ENCODE peak calls at places on chromosome 10, in ten cellular contexts. One of them, this sample, is unnamed.

GRCh38 chr10:30857803-30858202 is 173.9 kb downstream of the ZNF438 start:
- DNase-seq in GM23338: no peak
- DNase-seq in Panc1: no peak
- DNase-seq in HCT116: no peak
- DNase-seq in stomach: no peak
- DNase-seq in upper lobe of left lung: peak; percentile 32
- DNase-seq in transverse colon: peak; percentile 28
- DNase-seq in SK-N-SH: no peak
- DNase-seq in suprapubic skin: peak; percentile 88
- DNase-seq in H1: no peak
- DNase-seq in this sample: no peak

GRCh38 chr10:131930586-131931330 is 29.9 kb downstream of the PPP2R2D start:
- DNase-seq in GM23338: no peak
- DNase-seq in Panc1: no peak
- DNase-seq in HCT116: no peak
- DNase-seq in stomach: no peak
- DNase-seq in upper lobe of left lung: no peak
- DNase-seq in transverse colon: no peak
- DNase-seq in SK-N-SH: no peak
- DNase-seq in suprapubic skin: no peak
- DNase-seq in H1: no peak
- DNase-seq in this sample: no peak

GRCh38 chr10:69497235-69497561 is 45.9 kb downstream of the TSPAN15 start:
- DNase-seq in GM23338: no peak
- DNase-seq in Panc1: no peak
- DNase-seq in HCT116: no peak
- DNase-seq in stomach: peak; percentile 17
- DNase-seq in upper lobe of left lung: no peak
- DNase-seq in transverse colon: no peak
- DNase-seq in SK-N-SH: no peak
- DNase-seq in suprapubic skin: no peak
- DNase-seq in H1: no peak
- DNase-seq in this sample: no peak

GRCh38 chr10:70974351-70974901 is 86.1 kb upstream of the PCBD1 start:
- DNase-seq in GM23338: no peak
- DNase-seq in Panc1: no peak
- DNase-seq in HCT116: no peak
- DNase-seq in stomach: no peak
- DNase-seq in upper lobe of left lung: no peak
- DNase-seq in transverse colon: no peak
- DNase-seq in SK-N-SH: peak; percentile 30
- DNase-seq in suprapubic skin: no peak
- DNase-seq in H1: no peak
- DNase-seq in this sample: no peak

GRCh38 chr10:112022196-112022595 is 161.4 kb downstream of the GPAM start:
- DNase-seq in GM23338: peak; percentile 5
- DNase-seq in Panc1: no peak
- DNase-seq in HCT116: no peak
- DNase-seq in stomach: no peak
- DNase-seq in upper lobe of left lung: no peak
- DNase-seq in transverse colon: no peak
- DNase-seq in SK-N-SH: no peak
- DNase-seq in suprapubic skin: no peak
- DNase-seq in H1: no peak
- DNase-seq in this sample: no peak

GRCh38 chr10:93917064-93917391 is 23.2 kb downstream of the SLC35G1 start:
- DNase-seq in GM23338: peak; percentile 63
- DNase-seq in Panc1: no peak
- DNase-seq in HCT116: no peak
- DNase-seq in stomach: peak; percentile 34
- DNase-seq in upper lobe of left lung: no peak
- DNase-seq in transverse colon: no peak
- DNase-seq in SK-N-SH: no peak
- DNase-seq in suprapubic skin: no peak
- DNase-seq in H1: no peak
- DNase-seq in this sample: no peak

GRCh38 chr10:88555190-88555894 is 27.8 kb downstream of the RNLS start:
- DNase-seq in GM23338: peak; percentile 33
- DNase-seq in Panc1: no peak
- DNase-seq in HCT116: no peak
- DNase-seq in stomach: no peak
- DNase-seq in upper lobe of left lung: peak; percentile 22
- DNase-seq in transverse colon: no peak
- DNase-seq in SK-N-SH: no peak
- DNase-seq in suprapubic skin: no peak
- DNase-seq in H1: no peak
- DNase-seq in this sample: no peak

GRCh38 chr10:89091501-89091900 is 100.9 kb downstream of the FAS start:
- DNase-seq in GM23338: no peak
- DNase-seq in Panc1: no peak
- DNase-seq in HCT116: no peak
- DNase-seq in stomach: no peak
- DNase-seq in upper lobe of left lung: no peak
- DNase-seq in transverse colon: no peak
- DNase-seq in SK-N-SH: no peak
- DNase-seq in suprapubic skin: no peak
- DNase-seq in H1: no peak
- DNase-seq in this sample: no peak

GRCh38 chr10:33901166-33901565 is 566.7 kb upstream of the NRP1 start:
- DNase-seq in GM23338: no peak
- DNase-seq in Panc1: no peak
- DNase-seq in HCT116: no peak
- DNase-seq in stomach: no peak
- DNase-seq in upper lobe of left lung: no peak
- DNase-seq in transverse colon: no peak
- DNase-seq in SK-N-SH: no peak
- DNase-seq in suprapubic skin: no peak
- DNase-seq in H1: no peak
- DNase-seq in this sample: peak; percentile 23

GRCh38 chr10:118566911-118567310 is 28.5 kb downstream of the PRLHR start:
- DNase-seq in GM23338: no peak
- DNase-seq in Panc1: no peak
- DNase-seq in HCT116: no peak
- DNase-seq in stomach: no peak
- DNase-seq in upper lobe of left lung: no peak
- DNase-seq in transverse colon: no peak
- DNase-seq in SK-N-SH: no peak
- DNase-seq in suprapubic skin: no peak
- DNase-seq in H1: no peak
- DNase-seq in this sample: no peak

GRCh38 chr10:96556003-96556402 is 30.8 kb downstream of the TM9SF3 start:
- DNase-seq in GM23338: peak; percentile 53
- DNase-seq in Panc1: no peak
- DNase-seq in HCT116: no peak
- DNase-seq in stomach: no peak
- DNase-seq in upper lobe of left lung: no peak
- DNase-seq in transverse colon: no peak
- DNase-seq in SK-N-SH: peak; percentile 22
- DNase-seq in suprapubic skin: no peak
- DNase-seq in H1: no peak
- DNase-seq in this sample: no peak

GRCh38 chr10:70132098-70133029 is at the start of gene AIFM2:
- DNase-seq in GM23338: peak; percentile 91
- DNase-seq in Panc1: no peak
- DNase-seq in HCT116: peak; percentile 40
- DNase-seq in stomach: peak; percentile 89
- DNase-seq in upper lobe of left lung: peak; percentile 89
- DNase-seq in transverse colon: peak; percentile 94
- DNase-seq in SK-N-SH: peak; percentile 87
- DNase-seq in suprapubic skin: peak; percentile 88
- DNase-seq in H1: peak; percentile 85
- DNase-seq in this sample: peak; percentile 81

GRCh38 chr10:49409755-49410154 is 13.9 kb upstream of the DRGX start:
- DNase-seq in GM23338: no peak
- DNase-seq in Panc1: no peak
- DNase-seq in HCT116: no peak
- DNase-seq in stomach: no peak
- DNase-seq in upper lobe of left lung: no peak
- DNase-seq in transverse colon: no peak
- DNase-seq in SK-N-SH: no peak
- DNase-seq in suprapubic skin: no peak
- DNase-seq in H1: no peak
- DNase-seq in this sample: no peak

GRCh38 chr10:43227911-43228782 is 38.7 kb downstream of the RASGEF1A start:
- DNase-seq in GM23338: no peak
- DNase-seq in Panc1: no peak
- DNase-seq in HCT116: no peak
- DNase-seq in stomach: no peak
- DNase-seq in upper lobe of left lung: peak; percentile 16
- DNase-seq in transverse colon: peak; percentile 6
- DNase-seq in SK-N-SH: no peak
- DNase-seq in suprapubic skin: peak; percentile 53
- DNase-seq in H1: peak; percentile 45
- DNase-seq in this sample: no peak

GRCh38 chr10:22252286-22252800 is 34.5 kb upstream of the EBLN1 start:
- DNase-seq in GM23338: no peak
- DNase-seq in Panc1: no peak
- DNase-seq in HCT116: no peak
- DNase-seq in stomach: peak; percentile 33
- DNase-seq in upper lobe of left lung: peak; percentile 38
- DNase-seq in transverse colon: peak; percentile 27
- DNase-seq in SK-N-SH: peak; percentile 81
- DNase-seq in suprapubic skin: peak; percentile 64
- DNase-seq in H1: no peak
- DNase-seq in this sample: peak; percentile 32

GRCh38 chr10:112363696-112364688 is 9.9 kb upstream of the ACSL5 start:
- DNase-seq in GM23338: no peak
- DNase-seq in Panc1: no peak
- DNase-seq in HCT116: no peak
- DNase-seq in stomach: no peak
- DNase-seq in upper lobe of left lung: peak; percentile 59
- DNase-seq in transverse colon: peak; percentile 52
- DNase-seq in SK-N-SH: no peak
- DNase-seq in suprapubic skin: no peak
- DNase-seq in H1: no peak
- DNase-seq in this sample: no peak

GRCh38 chr10:75207868-75208167 is 2.8 kb upstream of the VDAC2 start:
- DNase-seq in GM23338: no peak
- DNase-seq in Panc1: no peak
- DNase-seq in HCT116: no peak
- DNase-seq in stomach: no peak
- DNase-seq in upper lobe of left lung: no peak
- DNase-seq in transverse colon: no peak
- DNase-seq in SK-N-SH: no peak
- DNase-seq in suprapubic skin: no peak
- DNase-seq in H1: no peak
- DNase-seq in this sample: no peak

GRCh38 chr10:90579602-90580242 is 278.1 kb downstream of the HTR7 start:
- DNase-seq in GM23338: peak; percentile 72
- DNase-seq in Panc1: no peak
- DNase-seq in HCT116: peak; percentile 61
- DNase-seq in stomach: no peak
- DNase-seq in upper lobe of left lung: no peak
- DNase-seq in transverse colon: no peak
- DNase-seq in SK-N-SH: no peak
- DNase-seq in suprapubic skin: no peak
- DNase-seq in H1: no peak
- DNase-seq in this sample: no peak

DNA sequence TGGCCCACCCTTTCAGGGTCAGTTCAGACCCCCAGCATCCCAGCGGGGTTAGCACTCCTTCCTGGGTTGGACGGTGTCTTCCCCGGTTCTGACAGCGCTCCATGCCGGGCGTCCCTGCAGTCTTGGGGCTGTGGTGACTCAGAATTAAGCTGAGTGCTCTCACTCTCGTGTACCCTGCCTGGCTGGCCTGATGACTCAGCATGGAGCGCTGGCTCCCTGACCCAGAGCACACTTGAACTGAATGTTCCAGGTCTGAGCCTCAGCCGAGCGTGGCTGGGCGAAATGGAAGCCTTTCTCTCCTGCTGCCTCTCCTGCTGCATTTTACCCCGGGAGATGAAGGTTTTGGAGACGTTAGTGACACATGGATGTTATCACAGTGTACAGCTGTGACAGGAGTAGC is 7.1 kb downstream of the BAG3 start:
- DNase-seq in GM23338: peak; percentile 37
- DNase-seq in Panc1: no peak
- DNase-seq in HCT116: peak; percentile 72
- DNase-seq in stomach: peak; percentile 85
- DNase-seq in upper lobe of left lung: peak; percentile 92
- DNase-seq in transverse colon: peak; percentile 70
- DNase-seq in SK-N-SH: no peak
- DNase-seq in suprapubic skin: peak; percentile 87
- DNase-seq in H1: no peak
- DNase-seq in this sample: peak; percentile 80
- TF ChIP-seq POLR2AphosphoS5 in GM23338: no peak
- TF ChIP-seq POLR2AphosphoS5 in Panc1: peak; percentile 10
- TF ChIP-seq POLR2AphosphoS5 in HCT116: peak; percentile 58
- TF ChIP-seq POLR2AphosphoS5 in stomach: peak; percentile 96
- TF ChIP-seq POLR2AphosphoS5 in upper lobe of left lung: peak; percentile 71
- TF ChIP-seq POLR2AphosphoS5 in transverse colon: peak; percentile 74
- TF ChIP-seq POLR2AphosphoS5 in SK-N-SH: no peak
- TF ChIP-seq POLR2AphosphoS5 in suprapubic skin: peak; percentile 71
- TF ChIP-seq POLR2AphosphoS5 in H1: no peak
- TF ChIP-seq POLR2AphosphoS5 in this sample: no peak

GRCh38 chr10:6409982-6410694 is 169.9 kb downstream of the PRKCQ start:
- DNase-seq in GM23338: peak; percentile 41
- DNase-seq in Panc1: no peak
- DNase-seq in HCT116: no peak
- DNase-seq in stomach: no peak
- DNase-seq in upper lobe of left lung: peak; percentile 45
- DNase-seq in transverse colon: peak; percentile 36
- DNase-seq in SK-N-SH: peak; percentile 17
- DNase-seq in suprapubic skin: no peak
- DNase-seq in H1: no peak
- DNase-seq in this sample: peak; percentile 27
- H3K27ac ChIP-seq in GM23338: no peak overlapping the region
- H3K27ac ChIP-seq in Panc1: no peak overlapping the region
- H3K27ac ChIP-seq in HCT116: no peak overlapping the region
- H3K27ac ChIP-seq in stomach: peak overlapping the region; percentile 67
- H3K27ac ChIP-seq in upper lobe of left lung: peak overlapping the region; percentile 31
- H3K27ac ChIP-seq in transverse colon: peak overlapping the region; percentile 64
- H3K27ac ChIP-seq in SK-N-SH: no peak overlapping the region
- H3K27ac ChIP-seq in suprapubic skin: peak overlapping the region; percentile 81
- H3K27ac ChIP-seq in H1: no peak overlapping the region
- H3K27ac ChIP-seq in this sample: peak overlapping the region; percentile 60

DNA sequence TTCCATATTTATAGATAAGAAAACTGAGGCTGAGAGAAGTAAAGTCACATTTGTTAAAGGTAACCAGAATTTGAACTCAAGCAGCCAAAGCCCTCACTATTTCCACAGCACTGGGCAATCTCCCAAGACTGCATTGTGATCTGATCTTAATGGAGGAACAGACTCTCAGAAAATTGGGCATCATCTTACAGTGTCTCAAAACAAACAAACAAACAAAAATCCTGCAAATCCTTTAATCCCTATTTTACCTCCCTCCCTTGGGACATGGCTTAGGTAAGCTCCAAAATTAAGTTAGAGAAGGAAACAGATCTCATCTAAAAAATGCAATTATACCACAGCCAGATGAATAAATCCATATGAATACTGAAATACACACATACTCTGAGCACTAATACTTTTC is 57.5 kb downstream of the FHIP2A start:
- DNase-seq in GM23338: no peak
- DNase-seq in Panc1: no peak
- DNase-seq in HCT116: no peak
- DNase-seq in stomach: no peak
- DNase-seq in upper lobe of left lung: no peak
- DNase-seq in transverse colon: no peak
- DNase-seq in SK-N-SH: no peak
- DNase-seq in suprapubic skin: no peak
- DNase-seq in H1: no peak
- DNase-seq in this sample: no peak
- H3K4me3 ChIP-seq in GM23338: no peak overlapping the region
- H3K4me3 ChIP-seq in Panc1: no peak overlapping the region
- H3K4me3 ChIP-seq in HCT116: no peak overlapping the region
- H3K4me3 ChIP-seq in stomach: no peak overlapping the region
- H3K4me3 ChIP-seq in upper lobe of left lung: no peak overlapping the region
- H3K4me3 ChIP-seq in transverse colon: no peak overlapping the region
- H3K4me3 ChIP-seq in SK-N-SH: no peak overlapping the region
- H3K4me3 ChIP-seq in suprapubic skin: no peak overlapping the region
- H3K4me3 ChIP-seq in H1: no peak overlapping the region
- H3K4me3 ChIP-seq in this sample: no peak overlapping the region

GRCh38 chr10:79256264-79256806 is 90.9 kb upstream of the PPIF start:
- DNase-seq in GM23338: no peak
- DNase-seq in Panc1: no peak
- DNase-seq in HCT116: no peak
- DNase-seq in stomach: no peak
- DNase-seq in upper lobe of left lung: no peak
- DNase-seq in transverse colon: no peak
- DNase-seq in SK-N-SH: peak; percentile 59
- DNase-seq in suprapubic skin: no peak
- DNase-seq in H1: no peak
- DNase-seq in this sample: no peak
- TF ChIP-seq POLR2AphosphoS5 in GM23338: no peak
- TF ChIP-seq POLR2AphosphoS5 in Panc1: no peak
- TF ChIP-seq POLR2AphosphoS5 in HCT116: no peak
- TF ChIP-seq POLR2AphosphoS5 in stomach: no peak
- TF ChIP-seq POLR2AphosphoS5 in upper lobe of left lung: no peak
- TF ChIP-seq POLR2AphosphoS5 in transverse colon: no peak
- TF ChIP-seq POLR2AphosphoS5 in SK-N-SH: no peak
- TF ChIP-seq POLR2AphosphoS5 in suprapubic skin: no peak
- TF ChIP-seq POLR2AphosphoS5 in H1: no peak
- TF ChIP-seq POLR2AphosphoS5 in this sample: no peak

This sample was measured in breast epithelium.